ENCODE peak calls at places on chromosomes 6 and 20, in four cellular contexts. F is thyroid gland, J is cardiac muscle cell, C is tibial nerve. T is an unnamed sample. For H3K4me1, the result is how much of the 10 kb centered on the place peaks cover.

GRCh38 chr6:42434237-42434636 is 17.5 kb downstream of the TRERF1 start:
- DNase-seq in F (no peak), C (no peak), J (no peak), T (no peak)

GRCh38 chr6:53793318-53793975 is 1.4 kb upstream of the LRRC1 start:
- DNase-seq in F (peak), J (peak), C (no peak), T (peak)

GRCh38 chr6:43733471-43734293 is 36.3 kb upstream of the VEGFA start:
- DNase-seq in J (no peak), F (no peak), C (no peak), T (no peak)

GRCh38 chr20:1434571-1435336 is 31.9 kb downstream of the NSFL1C start:
- DNase-seq in C (peak), F (no peak), J (peak), T (no peak)

GRCh38 chr6:31558631-31559500 is 11.5 kb downstream of the NFKBIL1 start:
- DNase-seq in J (peak), C (peak), F (no peak), T (no peak)

GRCh38 chr20:8219403-8219802 is 87.3 kb downstream of the PLCB1 start:
- DNase-seq in F (no peak), J (no peak), C (no peak), T (no peak)

GRCh38 chr6:73491371-73491770 is 29.5 kb downstream of the EEF1A1 start:
- DNase-seq in C (no peak), F (no peak), J (no peak), T (no peak)

GRCh38 chr6:144559865-144560603 is 274.9 kb downstream of the UTRN start:
- DNase-seq in J (peak), F (no peak), C (no peak), T (no peak)

GRCh38 chr6:127547215-127547614 is 28.1 kb upstream of the MTCL3 start:
- DNase-seq in F (no peak), J (peak), C (no peak), T (no peak)

GRCh38 chr6:44662461-44663121 is 275.1 kb downstream of the CDC5L start:
- DNase-seq in J (peak), C (no peak), F (peak), T (no peak)

GRCh38 chr6:6439778-6440177 is 119.3 kb upstream of the F13A1 start:
- DNase-seq in F (no peak), J (no peak), C (no peak), T (no peak)

GRCh38 chr20:24488064-24488799 is 18.8 kb downstream of the SYNDIG1 start:
- DNase-seq in F (no peak), C (no peak), J (no peak), T (no peak)

GRCh38 chr20:12698817-12699216 is 310.0 kb upstream of the SPTLC3 start:
- DNase-seq in J (no peak), F (no peak), C (no peak), T (no peak)

GRCh38 chr6:119026822-119027221 is 51.6 kb downstream of the FAM184A start:
- DNase-seq in C (no peak), F (no peak), J (no peak), T (no peak)

GRCh38 chr6:116268589-116269293 is 11.0 kb downstream of the TSPYL1 start:
- DNase-seq in C (no peak), F (no peak), J (peak), T (peak)

GRCh38 chr6:133707456-133707855 is 181.5 kb upstream of the TCF21 start:
- DNase-seq in F (no peak), J (peak), C (no peak), T (no peak)

GRCh38 chr20:45611054-45611453 is 18.5 kb upstream of the WFDC10A start:
- DNase-seq in J (peak), F (no peak), C (no peak), T (no peak)

GRCh38 chr20:15702161-15702560 is 871.1 kb downstream of the KIF16B start:
- DNase-seq in F (no peak), J (no peak), C (no peak), T (no peak)

GRCh38 chr6:48069280-48069679 is 41.7 kb downstream of the PTCHD4 start:
- DNase-seq in F (no peak), C (no peak), J (peak), T (no peak)

GRCh38 chr6:22470454-22471368 is 98.7 kb upstream of the HDGFL1 start:
- DNase-seq in J (peak), F (peak), C (peak), T (peak)

GRCh38 chr6:148967546-148967945 is 220.7 kb downstream of the UST start:
- DNase-seq in J (no peak), C (no peak), F (no peak), T (no peak)

GRCh38 chr6:132598473-132598872 is 8.9 kb upstream of the TAAR5 start:
- DNase-seq in J (peak), F (no peak), C (no peak), T (no peak)

GRCh38 chr20:33437141-33437911 is 6.2 kb downstream of the SNTA1 start:
- DNase-seq in C (peak), J (peak), F (peak), T (no peak)

GRCh38 chr20:1815502-1816085 is 79.6 kb upstream of the SIRPA start:
- DNase-seq in J (no peak), C (no peak), F (no peak), T (no peak)

GRCh38 chr20:16350465-16350864 is 222.8 kb downstream of the KIF16B start:
- DNase-seq in F (no peak), J (peak), C (no peak), T (peak)

GRCh38 chr6:143759666-143760065 is 81.9 kb downstream of the PHACTR2 start:
- DNase-seq in C (no peak), J (peak), F (no peak), T (no peak)

GRCh38 chr20:50892394-50892793 is 38.8 kb downstream of the ADNP start:
- DNase-seq in J (no peak), C (no peak), F (no peak), T (no peak)

GRCh38 chr6:31734703-31735500 is 1.4 kb downstream of the CLIC1 start:
- DNase-seq in C (peak), F (peak), J (peak), T (no peak)

GRCh38 chr20:675453-676314 is at the start of gene SCRT2:
- DNase-seq in C (peak), F (peak), J (peak), T (no peak)

GRCh38 chr6:9225441-9225871 is 790.1 kb upstream of the SLC35B3 start:
- DNase-seq in C (no peak), F (no peak), J (no peak), T (no peak)

GRCh38 chr6:52399511-52400315 is 20.4 kb upstream of the EFHC1 start:
- DNase-seq in J (peak), F (peak), C (peak), T (no peak)

GRCh38 chr20:24708411-24709295 is 239.2 kb downstream of the SYNDIG1 start:
- DNase-seq in F (no peak), J (peak), C (no peak), T (no peak)

GRCh38 chr6:161273356-161273751 is 507 bp downstream of the AGPAT4 start:
- DNase-seq in F (no peak), J (peak), C (no peak), T (no peak)

DNA sequence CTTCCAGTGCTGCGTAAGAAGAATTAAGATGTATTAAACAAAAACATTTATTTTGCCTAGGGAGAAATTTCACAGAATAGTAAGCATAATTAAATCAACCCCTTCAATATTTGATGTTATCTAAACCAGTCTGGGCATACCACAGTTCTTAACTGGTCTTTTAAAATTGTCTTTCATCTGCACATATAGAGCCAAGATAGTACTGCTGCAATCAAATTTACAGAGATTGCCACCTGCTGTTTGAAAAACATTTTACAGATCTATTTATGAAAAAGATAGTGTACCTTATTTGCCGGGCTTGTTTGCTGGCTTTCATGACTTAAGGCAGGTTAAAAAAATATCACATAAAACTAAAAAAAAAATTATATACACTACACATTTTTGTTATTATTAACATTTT is 323.2 kb downstream of the ADGRB3 start:
- DNase-seq in F (no peak), C (no peak), J (peak), T (no peak)
- H3K4me3 ChIP-seq in F (no peak), C (no peak), J (no peak), T (no peak)

DNA sequence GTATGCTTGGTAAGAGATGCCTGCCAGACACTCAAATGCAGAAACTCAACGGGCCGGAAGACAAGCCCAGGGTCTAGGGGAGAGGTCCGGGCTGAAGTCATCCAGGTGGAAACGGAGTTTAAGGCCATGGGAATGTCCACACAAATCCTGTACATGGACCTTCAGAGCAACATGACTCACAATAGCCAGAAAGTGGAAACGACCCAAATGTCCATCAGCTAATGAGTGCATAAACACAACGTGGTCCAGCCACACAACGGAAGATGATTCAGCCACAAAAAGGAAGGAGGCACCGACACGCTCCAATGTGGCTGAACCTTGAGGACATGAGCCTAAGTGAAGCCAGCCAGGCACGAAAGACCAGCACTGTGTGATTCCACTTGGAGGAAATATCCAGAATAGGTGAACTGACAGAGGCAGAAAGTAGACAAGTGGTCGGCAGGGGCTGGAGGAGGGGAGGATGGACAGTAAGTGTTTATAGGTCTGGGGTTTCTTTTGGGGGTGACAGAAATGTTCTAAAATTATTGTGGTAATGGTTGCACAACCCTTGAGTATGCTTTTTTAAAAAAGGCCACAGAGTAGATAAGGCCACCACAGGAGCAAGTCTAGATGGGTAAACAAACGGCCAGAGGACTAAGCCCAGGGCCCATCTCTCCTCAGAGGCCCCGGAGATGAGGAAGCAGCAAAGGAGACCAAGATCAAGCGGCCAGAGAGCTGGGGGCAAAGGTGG is 105.6 kb downstream of the PREX1 start:
- DNase-seq in J (peak), F (peak), C (no peak), T (no peak)
- TF ChIP-seq CTCF in J (no peak), F (no peak), C (no peak), T (no peak)

DNA sequence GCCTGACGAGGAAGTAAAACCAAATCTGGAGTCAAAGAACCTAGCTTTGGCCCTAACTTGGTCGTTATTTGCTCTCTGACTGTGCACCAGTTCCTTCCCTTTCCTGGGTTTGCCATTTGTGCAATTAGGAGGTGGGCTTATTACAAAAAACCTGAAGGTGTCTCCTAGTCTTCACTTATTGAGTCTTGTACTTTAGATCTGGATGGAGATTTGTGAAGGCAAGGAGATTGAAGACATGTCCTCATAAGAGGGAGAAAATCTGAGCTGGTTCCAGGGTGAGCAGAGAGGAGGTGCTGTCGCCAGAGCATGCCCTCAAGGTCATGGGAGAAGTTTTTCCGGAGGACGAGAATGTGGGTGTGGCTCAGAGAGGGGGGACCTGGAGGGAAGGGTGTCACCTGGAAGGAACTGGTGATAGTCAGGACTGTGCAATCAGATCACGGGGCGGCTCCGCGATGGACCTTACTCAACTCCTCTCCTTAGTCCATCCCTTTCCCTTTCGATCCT is 703 bp upstream of the ACSS2 start:
- DNase-seq in F (no peak), J (no peak), C (no peak), T (no peak)
- H3K4me1 ChIP-seq in F (under half), J (under half), C (half or more), T (under half)

GRCh38 chr6:138554146-138554545 is 54.9 kb upstream of the NHSL1 start:
- DNase-seq in C (no peak), J (no peak), F (no peak), T (no peak)
- H3K4me3 ChIP-seq in C (no peak), J (no peak), F (no peak), T (no peak)

GRCh38 chr20:38172344-38172743 is 7.3 kb upstream of the TGM2 start:
- DNase-seq in F (no peak), J (peak), C (no peak), T (no peak)
- TF ChIP-seq CTCF in F (no peak), J (peak), C (no peak), T (peak)

GRCh38 chr20:22740829-22741228 is 156.5 kb upstream of the FOXA2 start:
- DNase-seq in F (no peak), J (no peak), C (no peak), T (no peak)
- H3K4me1 ChIP-seq in F (under half), J (under half), C (under half), T (under half)

DNA sequence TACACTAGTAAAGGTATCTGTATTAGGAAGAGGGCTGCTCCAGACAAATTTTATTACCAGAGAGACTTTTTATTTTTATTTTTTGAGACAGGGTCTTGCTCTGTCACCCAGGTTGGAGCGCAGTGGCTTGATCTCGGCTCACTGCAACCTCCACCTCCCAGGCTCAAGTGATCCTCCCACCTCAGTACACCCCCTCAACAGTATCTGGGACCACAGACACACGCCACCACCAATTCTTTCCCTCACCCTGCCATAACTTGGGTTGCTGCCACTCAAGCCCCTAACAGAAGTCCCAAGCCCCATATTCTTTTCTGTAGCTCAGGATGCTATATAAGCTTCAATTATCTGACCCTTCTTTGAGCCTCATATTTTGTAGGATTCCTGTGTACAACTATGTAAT is 6.9 kb downstream of the BCL2L1 start:
- DNase-seq in J (no peak), C (no peak), F (no peak), T (no peak)
- H3K4me3 ChIP-seq in J (no peak), C (no peak), F (no peak), T (no peak)

GRCh38 chr20:63370623-63371176 is 9.6 kb upstream of the CHRNA4 start:
- DNase-seq in J (no peak), C (no peak), F (no peak), T (no peak)

GRCh38 chr20:63369024-63369530 is 7.9 kb upstream of the CHRNA4 start:
- DNase-seq in C (no peak), J (no peak), F (no peak), T (no peak)

GRCh38 chr20:63371346-63371865 is 10.3 kb upstream of the CHRNA4 start:
- DNase-seq in J (no peak), C (no peak), F (no peak), T (no peak)

GRCh38 chr20:63368151-63368550 is 7.0 kb upstream of the CHRNA4 start:
- DNase-seq in F (no peak), J (no peak), C (no peak), T (no peak)

GRCh38 chr20:63369724-63370622 is 8.8 kb upstream of the CHRNA4 start:
- DNase-seq in F (no peak), C (no peak), J (no peak), T (no peak)
- TF ChIP-seq CTCF in F (no peak), C (no peak), J (no peak), T (no peak)

GRCh38 chr6:17470953-17471335 is 77.5 kb downstream of the CAP2 start:
- DNase-seq in J (peak), F (no peak), C (peak), T (no peak)
- H3K4me1 ChIP-seq in J (under half), F (under half), C (under half), T (under half)

GRCh38 chr6:35494161-35494563 is 2.7 kb downstream of the TEAD3 start:
- DNase-seq in J (peak), F (no peak), C (no peak), T (no peak)
- H3K4me3 ChIP-seq in J (no peak), F (no peak), C (no peak), T (no peak)